ENCODE peak calls at places on chromosomes 2 and 18, in six cellular contexts. M is A549, E is HEK293T, L is IMR-90, N is HepG2, G is GM12878. A is an unnamed sample.

GRCh38 chr18:6537468-6537867 is 122.8 kb upstream of the L3MBTL4 start:
- DNase-seq in E (no peak), M (no peak), N (no peak), G (no peak), L (no peak), A (no peak)

GRCh38 chr2:26639685-26640240 is 1.4 kb downstream of the CIB4 start:
- DNase-seq in M (no peak), L (no peak), N (no peak), E (no peak), G (no peak), A (no peak)

GRCh38 chr2:69790601-69790959 is 38.9 kb upstream of the GMCL1 start:
- DNase-seq in L (no peak), G (no peak), E (no peak), N (no peak), M (no peak), A (no peak)

GRCh38 chr2:14872779-14873325 is 240.3 kb downstream of the LRATD1 start:
- DNase-seq in G (no peak), E (no peak), N (no peak), L (no peak), M (no peak), A (no peak)

GRCh38 chr2:16716051-16716450 is 50.4 kb upstream of the CYRIA start:
- DNase-seq in E (no peak), L (no peak), M (no peak), N (no peak), G (no peak), A (no peak)

GRCh38 chr2:27019459-27020336 is 13.1 kb upstream of the TMEM214 start:
- DNase-seq in G (no peak), N (no peak), M (no peak), L (no peak), E (no peak), A (no peak)

GRCh38 chr2:218959761-218960195 is 312 bp downstream of the CDK5R2 start:
- DNase-seq in N (no peak), G (no peak), M (no peak), L (no peak), E (no peak), A (no peak)

GRCh38 chr2:44918095-44918775 is 23.3 kb upstream of the SIX3 start:
- DNase-seq in N (no peak), M (no peak), E (no peak), G (peak), L (no peak), A (no peak)

GRCh38 chr2:48569433-48569832 is 39.5 kb downstream of the STON1 start:
- DNase-seq in E (no peak), L (no peak), G (no peak), M (no peak), N (no peak), A (no peak)

GRCh38 chr2:120892967-120893667 is 157.4 kb downstream of the GLI2 start:
- DNase-seq in N (no peak), L (peak), G (no peak), M (no peak), E (no peak), A (no peak)

GRCh38 chr18:40413160-40413559 is 1541.9 kb upstream of the PIK3C3 start:
- DNase-seq in E (peak), G (no peak), M (no peak), L (peak), N (peak), A (no peak)

GRCh38 chr18:61435064-61435652 is 101.9 kb downstream of the CDH20 start:
- DNase-seq in N (peak), M (no peak), L (peak), G (no peak), E (peak), A (peak)

GRCh38 chr2:100104718-100105677 is 37.4 kb downstream of the AFF3 start:
- DNase-seq in M (no peak), L (peak), E (peak), N (no peak), G (no peak), A (no peak)

GRCh38 chr2:235595420-235596010 is 101.7 kb downstream of the AGAP1 start:
- DNase-seq in E (peak), N (peak), G (no peak), M (peak), L (peak), A (peak)

GRCh38 chr2:225824748-225825449 is 425.4 kb downstream of the NYAP2 start:
- DNase-seq in L (no peak), N (no peak), G (no peak), M (no peak), E (no peak), A (no peak)

GRCh38 chr2:29278964-29279363 is 163.7 kb downstream of the CLIP4 start:
- DNase-seq in E (no peak), M (no peak), L (no peak), G (no peak), N (no peak), A (no peak)

GRCh38 chr2:64654063-64654811 is 524 bp upstream of the SERTAD2 start:
- DNase-seq in M (peak), E (peak), G (no peak), N (peak), L (peak), A (no peak)

GRCh38 chr18:36314754-36315153 is 17.2 kb downstream of the FHOD3 start:
- DNase-seq in E (no peak), L (peak), G (no peak), M (no peak), N (no peak), A (no peak)

GRCh38 chr2:58569460-58570185 is 328.5 kb upstream of the FANCL start:
- DNase-seq in G (no peak), N (no peak), E (no peak), L (no peak), M (no peak), A (no peak)

GRCh38 chr18:8298186-8298585 is 311.1 kb upstream of the RAB12 start:
- DNase-seq in G (no peak), L (peak), E (no peak), M (no peak), N (no peak), A (no peak)

GRCh38 chr2:20065885-20066602 is 14.6 kb upstream of the LAPTM4A start:
- DNase-seq in G (no peak), N (peak), L (peak), E (no peak), M (peak), A (no peak)

GRCh38 chr2:82282111-82282882 is 1977.7 kb upstream of the LRRTM1 start:
- DNase-seq in N (peak), M (no peak), G (no peak), L (no peak), E (no peak), A (no peak)

GRCh38 chr2:65186093-65186868 is 41.4 kb upstream of the ACTR2 start:
- DNase-seq in L (no peak), M (no peak), N (peak), E (no peak), G (no peak), A (no peak)

GRCh38 chr2:121949271-121949670 is 193.8 kb downstream of the TSN start:
- DNase-seq in M (no peak), N (no peak), E (no peak), G (no peak), L (no peak), A (no peak)

GRCh38 chr18:61833387-61833786 is 59.4 kb downstream of the RNF152 start:
- DNase-seq in L (peak), E (no peak), N (no peak), M (no peak), G (peak), A (no peak)

GRCh38 chr2:183186296-183186695 is 62.1 kb downstream of the NUP35 start:
- DNase-seq in E (no peak), M (no peak), L (peak), N (no peak), G (no peak), A (no peak)

GRCh38 chr2:33033524-33034150 is 86.9 kb downstream of the LTBP1 start:
- DNase-seq in N (no peak), G (no peak), L (peak), M (no peak), E (no peak), A (peak)

GRCh38 chr2:127094509-127095366 is 12.2 kb downstream of the BIN1 start:
- DNase-seq in N (no peak), G (no peak), E (peak), M (peak), L (peak), A (no peak)

GRCh38 chr2:152335016-152335850 is at the start of gene FMNL2:
- DNase-seq in N (peak), L (peak), E (peak), M (peak), G (peak), A (peak)

GRCh38 chr18:59877366-59877765 is 22.4 kb upstream of the PMAIP1 start:
- DNase-seq in L (no peak), M (no peak), N (no peak), E (no peak), G (no peak), A (no peak)

GRCh38 chr2:213104089-213104902 is 47.1 kb downstream of the IKZF2 start:
- DNase-seq in M (no peak), L (peak), E (no peak), G (no peak), N (no peak), A (no peak)

GRCh38 chr2:59888015-59888414 is 665.4 kb downstream of the BCL11A start:
- DNase-seq in N (no peak), L (no peak), E (no peak), M (no peak), G (peak), A (no peak)

GRCh38 chr18:28824183-28824574 is 647.2 kb upstream of the CDH2 start:
- DNase-seq in L (no peak), G (no peak), N (no peak), M (no peak), E (no peak), A (no peak)

GRCh38 chr2:847669-848068 is 103.0 kb upstream of the SNTG2 start:
- DNase-seq in M (no peak), L (no peak), G (no peak), E (no peak), N (no peak), A (no peak)
- TF ChIP-seq BHLHE40 in M (no peak), L (no peak), G (no peak), E (no peak), N (no peak), A (no peak)

GRCh38 chr18:34548120-34548972 is 161.8 kb upstream of the DTNA start:
- DNase-seq in N (peak), G (no peak), E (no peak), L (no peak), M (no peak), A (no peak)

GRCh38 chr18:34543940-34544339 is 166.2 kb upstream of the DTNA start:
- DNase-seq in G (no peak), M (no peak), L (no peak), E (no peak), N (no peak), A (no peak)

GRCh38 chr18:34543356-34543755 is 166.7 kb upstream of the DTNA start:
- DNase-seq in M (no peak), E (no peak), G (no peak), L (no peak), N (peak), A (no peak)

GRCh38 chr18:34542625-34543024 is 167.5 kb upstream of the DTNA start:
- DNase-seq in M (no peak), N (no peak), E (no peak), G (no peak), L (no peak), A (no peak)

DNA sequence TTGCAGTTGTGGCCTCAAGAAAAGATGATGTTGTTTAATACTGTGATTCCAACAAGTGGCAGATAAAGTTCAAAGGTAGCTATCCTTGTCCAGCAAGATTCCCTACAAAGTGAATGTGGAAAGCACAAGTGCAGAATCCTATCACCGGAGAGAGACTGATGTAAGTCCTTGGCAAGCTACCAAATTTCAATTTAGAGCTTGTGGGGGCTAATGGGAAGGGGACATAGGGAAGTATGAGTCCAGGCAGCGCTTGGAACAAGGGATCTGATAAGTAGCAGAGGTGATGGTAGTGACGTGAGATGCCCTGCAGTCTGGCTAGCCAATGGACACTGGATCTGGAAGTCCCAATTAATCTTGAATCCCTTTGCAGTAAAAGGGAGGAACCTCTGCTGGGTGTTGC is 165.2 kb upstream of the DTNA start:
- DNase-seq in N (no peak), E (no peak), G (no peak), L (no peak), M (no peak), A (no peak)
- TF ChIP-seq BHLHE40 in N (no peak), E (no peak), G (no peak), L (no peak), M (no peak), A (no peak)

GRCh38 chr18:31490387-31490786 is 7.6 kb upstream of the DSG2 start:
- DNase-seq in G (peak), M (no peak), N (no peak), E (no peak), L (no peak), A (no peak)
- TF ChIP-seq BHLHE40 in G (no peak), M (no peak), N (no peak), E (no peak), L (no peak), A (no peak)

GRCh38 chr2:208037564-208038487 is 12.5 kb upstream of the PLEKHM3 start:
- DNase-seq in N (no peak), G (no peak), M (no peak), L (no peak), E (no peak), A (no peak)

GRCh38 chr2:208039661-208040060 is 14.3 kb upstream of the PLEKHM3 start:
- DNase-seq in G (no peak), E (no peak), L (no peak), M (no peak), N (no peak), A (no peak)

GRCh38 chr2:208042041-208042440 is 16.7 kb upstream of the PLEKHM3 start:
- DNase-seq in N (peak), M (no peak), E (no peak), G (no peak), L (peak), A (no peak)

GRCh38 chr2:208042450-208042849 is 17.1 kb upstream of the PLEKHM3 start:
- DNase-seq in N (no peak), E (no peak), M (no peak), L (no peak), G (no peak), A (no peak)

GRCh38 chr2:208040199-208041171 is 15.2 kb upstream of the PLEKHM3 start:
- DNase-seq in E (peak), G (no peak), L (peak), M (peak), N (peak), A (peak)
- TF ChIP-seq BHLHE40 in E (no peak), G (no peak), L (no peak), M (no peak), N (no peak), A (no peak)

GRCh38 chr2:55130849-55131248 is 80.6 kb upstream of the RTN4 start:
- DNase-seq in M (no peak), E (no peak), L (no peak), N (no peak), G (no peak), A (no peak)

GRCh38 chr2:55137024-55137958 is 87.0 kb upstream of the RTN4 start:
- DNase-seq in G (no peak), M (no peak), L (no peak), N (no peak), E (no peak), A (no peak)

GRCh38 chr2:55136138-55136541 is 85.9 kb upstream of the RTN4 start:
- DNase-seq in N (no peak), G (no peak), M (no peak), E (no peak), L (no peak), A (no peak)

GRCh38 chr2:55134316-55134706 is 84.1 kb upstream of the RTN4 start:
- DNase-seq in G (no peak), L (no peak), E (no peak), M (no peak), N (no peak), A (no peak)

GRCh38 chr2:55133467-55134315 is 83.4 kb upstream of the RTN4 start:
- DNase-seq in E (no peak), N (peak), G (peak), M (no peak), L (peak), A (peak)
- TF ChIP-seq BHLHE40 in E (no peak), N (no peak), G (no peak), M (no peak), L (no peak), A (peak)

GRCh38 chr2:157895531-157895930 is 19.4 kb upstream of the ACVR1 start:
- DNase-seq in G (no peak), N (no peak), M (no peak), E (no peak), L (peak), A (no peak)
- TF ChIP-seq BHLHE40 in G (no peak), N (no peak), M (no peak), E (no peak), L (no peak), A (no peak)

GRCh38 chr18:13914170-13914569 is 1.2 kb downstream of the MC2R start:
- DNase-seq in L (no peak), M (no peak), N (no peak), G (no peak), E (no peak), A (no peak)

GRCh38 chr18:13910986-13911385 is 4.3 kb downstream of the MC2R start:
- DNase-seq in M (no peak), L (no peak), E (no peak), N (no peak), G (no peak), A (no peak)

GRCh38 chr18:13910501-13910900 is 4.8 kb downstream of the MC2R start:
- DNase-seq in L (no peak), N (no peak), G (no peak), M (no peak), E (no peak), A (no peak)

GRCh38 chr18:13913205-13913604 is 2.1 kb downstream of the MC2R start:
- DNase-seq in E (no peak), M (no peak), L (no peak), N (no peak), G (no peak), A (no peak)

GRCh38 chr18:13912601-13913000 is 2.7 kb downstream of the MC2R start:
- DNase-seq in E (no peak), M (no peak), G (no peak), N (no peak), L (no peak), A (no peak)
- TF ChIP-seq BHLHE40 in E (no peak), M (no peak), G (no peak), N (no peak), L (no peak), A (no peak)

GRCh38 chr18:3453540-3454364 is 3.8 kb downstream of the TGIF1 start:
- DNase-seq in M (no peak), N (peak), E (no peak), G (no peak), L (peak), A (no peak)

GRCh38 chr18:3451166-3451988 is 1.4 kb downstream of the TGIF1 start:
- DNase-seq in E (peak), M (no peak), N (peak), L (peak), G (no peak), A (peak)

GRCh38 chr18:3451989-3452749 is 2.2 kb downstream of the TGIF1 start:
- DNase-seq in M (no peak), L (peak), G (no peak), N (no peak), E (peak), A (peak)

GRCh38 chr18:3454365-3455089 is 4.6 kb downstream of the TGIF1 start:
- DNase-seq in G (peak), L (peak), N (peak), E (peak), M (no peak), A (peak)

GRCh38 chr18:3452750-3453539 is 3.0 kb downstream of the TGIF1 start:
- DNase-seq in M (no peak), E (no peak), G (no peak), N (no peak), L (peak), A (no peak)
- TF ChIP-seq BHLHE40 in M (no peak), E (no peak), G (no peak), N (no peak), L (no peak), A (no peak)

DNA sequence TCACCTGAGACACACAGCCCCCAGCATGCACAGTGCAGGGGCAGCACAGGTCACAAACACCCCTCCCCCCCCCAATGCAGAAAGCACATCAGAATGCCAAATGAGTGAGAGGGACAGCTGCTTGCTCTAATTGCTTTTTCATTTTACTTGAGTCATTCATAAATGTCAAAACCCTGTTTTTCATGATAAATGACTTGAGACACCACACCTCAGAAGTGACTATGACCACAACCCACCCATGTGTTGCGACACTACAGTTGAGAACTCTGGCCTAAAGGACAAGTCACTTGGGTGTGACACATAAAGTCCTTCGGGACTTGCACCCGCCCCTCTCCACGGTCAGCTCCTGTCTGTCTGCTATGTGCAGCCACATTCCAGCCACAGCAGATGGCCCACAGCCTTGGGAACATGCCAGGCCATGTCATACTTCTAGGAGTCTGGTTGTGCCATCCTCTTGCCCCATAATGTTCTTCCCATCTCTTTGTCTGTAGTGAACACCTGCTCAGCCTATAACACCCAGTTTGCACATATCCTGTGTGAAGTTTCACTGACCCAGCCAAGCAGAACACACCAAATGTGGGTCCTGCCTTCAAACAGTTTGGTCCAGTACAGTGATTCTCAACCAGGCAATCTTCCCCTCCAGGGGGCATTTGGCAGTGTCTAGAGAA is 30.2 kb upstream of the RIOK3 start:
- DNase-seq in L (peak), G (peak), M (peak), E (no peak), N (peak), A (peak)
- TF ChIP-seq BHLHE40 in L (no peak), G (peak), M (no peak), E (no peak), N (no peak), A (peak)

A was measured in K562.